ENCODE peak calls at places on chromosomes 4 and X, in five cellular contexts. One of them, this sample, is unnamed.

GRCh38 chr4:186936496-186937375 is 213.1 kb upstream of the FAT1 start:
- DNase-seq in HEK293T: no peak
- DNase-seq in GM12878: no peak
- DNase-seq in HepG2: peak
- DNase-seq in H1: no peak
- DNase-seq in this sample: no peak

GRCh38 chr4:26861434-26862186 is 969 bp downstream of the STIM2 start:
- DNase-seq in HEK293T: peak
- DNase-seq in GM12878: no peak
- DNase-seq in HepG2: peak
- DNase-seq in H1: no peak
- DNase-seq in this sample: peak

GRCh38 chrX:65536291-65536690 is 1.7 kb upstream of the LAS1L start:
- DNase-seq in HEK293T: no peak
- DNase-seq in GM12878: no peak
- DNase-seq in HepG2: no peak
- DNase-seq in H1: no peak
- DNase-seq in this sample: no peak

GRCh38 chr4:172061204-172061603 is 248.0 kb downstream of the GALNTL6 start:
- DNase-seq in HEK293T: no peak
- DNase-seq in GM12878: no peak
- DNase-seq in HepG2: no peak
- DNase-seq in H1: no peak
- DNase-seq in this sample: no peak

GRCh38 chr4:142379277-142380051 is 466.6 kb downstream of the INPP4B start:
- DNase-seq in HEK293T: no peak
- DNase-seq in GM12878: no peak
- DNase-seq in HepG2: no peak
- DNase-seq in H1: no peak
- DNase-seq in this sample: no peak

GRCh38 chr4:85028910-85029309 is 62.4 kb upstream of the WDFY3 start:
- DNase-seq in HEK293T: no peak
- DNase-seq in GM12878: no peak
- DNase-seq in HepG2: no peak
- DNase-seq in H1: no peak
- DNase-seq in this sample: no peak

GRCh38 chr4:8085491-8086479 is 72.8 kb downstream of the ABLIM2 start:
- DNase-seq in HEK293T: no peak
- DNase-seq in GM12878: no peak
- DNase-seq in HepG2: peak
- DNase-seq in H1: no peak
- DNase-seq in this sample: no peak

GRCh38 chr4:83772680-83773079 is 236.8 kb downstream of the GPAT3 start:
- DNase-seq in HEK293T: no peak
- DNase-seq in GM12878: no peak
- DNase-seq in HepG2: no peak
- DNase-seq in H1: no peak
- DNase-seq in this sample: no peak

GRCh38 chrX:105700316-105700715 is 122.0 kb upstream of the NRK start:
- DNase-seq in HEK293T: no peak
- DNase-seq in GM12878: no peak
- DNase-seq in HepG2: no peak
- DNase-seq in H1: no peak
- DNase-seq in this sample: no peak

GRCh38 chr4:187993827-187994226 is 1.7 kb upstream of the ZFP42 start:
- DNase-seq in HEK293T: peak
- DNase-seq in GM12878: no peak
- DNase-seq in HepG2: no peak
- DNase-seq in H1: no peak
- DNase-seq in this sample: peak

GRCh38 chr4:41881931-41882621 is 53.2 kb upstream of the TMEM33 start:
- DNase-seq in HEK293T: no peak
- DNase-seq in GM12878: no peak
- DNase-seq in HepG2: no peak
- DNase-seq in H1: no peak
- DNase-seq in this sample: no peak

GRCh38 chr4:106334732-106335131 is 18.4 kb downstream of the AIMP1 start:
- DNase-seq in HEK293T: no peak
- DNase-seq in GM12878: no peak
- DNase-seq in HepG2: no peak
- DNase-seq in H1: no peak
- DNase-seq in this sample: no peak

GRCh38 chr4:152917533-152918395 is 18.4 kb upstream of the FHDC1 start:
- DNase-seq in HEK293T: no peak
- DNase-seq in GM12878: no peak
- DNase-seq in HepG2: no peak
- DNase-seq in H1: no peak
- DNase-seq in this sample: no peak

GRCh38 chrX:3320471-3321046 is 25.9 kb downstream of the MXRA5 start:
- DNase-seq in HEK293T: no peak
- DNase-seq in GM12878: no peak
- DNase-seq in HepG2: no peak
- DNase-seq in H1: no peak
- DNase-seq in this sample: no peak

GRCh38 chrX:110407910-110408545 is 49.4 kb downstream of the RTL9 start:
- DNase-seq in HEK293T: peak
- DNase-seq in GM12878: no peak
- DNase-seq in HepG2: peak
- DNase-seq in H1: no peak
- DNase-seq in this sample: no peak

GRCh38 chr4:24912252-24913098 is at the start of gene CCDC149:
- DNase-seq in HEK293T: no peak
- DNase-seq in GM12878: no peak
- DNase-seq in HepG2: peak
- DNase-seq in H1: peak
- DNase-seq in this sample: peak

GRCh38 chrX:22134681-22135080 is 102.6 kb downstream of the PHEX start:
- DNase-seq in HEK293T: no peak
- DNase-seq in GM12878: no peak
- DNase-seq in HepG2: peak
- DNase-seq in H1: no peak
- DNase-seq in this sample: no peak

GRCh38 chr4:6104541-6105130 is 86.4 kb upstream of the C4orf50 start:
- DNase-seq in HEK293T: no peak
- DNase-seq in GM12878: no peak
- DNase-seq in HepG2: no peak
- DNase-seq in H1: no peak
- DNase-seq in this sample: no peak

GRCh38 chrX:9467181-9467580 is 2.3 kb downstream of the TBL1X start:
- DNase-seq in HEK293T: no peak
- DNase-seq in GM12878: no peak
- DNase-seq in HepG2: no peak
- DNase-seq in H1: no peak
- DNase-seq in this sample: no peak

GRCh38 chr4:150598906-150599305 is 17.0 kb downstream of the MAB21L2 start:
- DNase-seq in HEK293T: no peak
- DNase-seq in GM12878: no peak
- DNase-seq in HepG2: no peak
- DNase-seq in H1: no peak
- DNase-seq in this sample: no peak
- TF ChIP-seq SUZ12 in HEK293T: no peak
- TF ChIP-seq SUZ12 in GM12878: no peak
- TF ChIP-seq SUZ12 in HepG2: no peak
- TF ChIP-seq SUZ12 in H1: no peak
- TF ChIP-seq SUZ12 in this sample: no peak

DNA sequence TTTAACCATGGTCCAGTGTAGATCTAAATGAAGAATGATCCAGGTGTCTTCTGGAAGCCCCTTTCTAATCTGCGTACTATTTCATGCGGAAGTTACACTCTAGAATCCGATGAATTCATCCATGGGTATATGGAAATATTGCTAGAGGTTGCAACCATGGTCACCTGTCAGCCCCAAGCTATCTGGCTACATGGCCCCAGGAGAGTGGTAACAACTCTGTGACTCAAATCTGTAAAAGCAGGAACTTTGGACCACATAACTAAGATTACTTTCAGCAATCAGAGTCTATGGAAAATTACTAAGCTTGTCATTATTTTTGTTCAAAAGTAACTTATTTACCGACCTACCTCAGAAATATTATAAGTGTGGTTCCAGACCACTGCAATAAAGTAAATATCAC is 150.6 kb upstream of the MED14 start:
- DNase-seq in HEK293T: no peak
- DNase-seq in GM12878: no peak
- DNase-seq in HepG2: no peak
- DNase-seq in H1: no peak
- DNase-seq in this sample: no peak
- TF ChIP-seq SUZ12 in HEK293T: no peak
- TF ChIP-seq SUZ12 in GM12878: no peak
- TF ChIP-seq SUZ12 in HepG2: no peak
- TF ChIP-seq SUZ12 in H1: no peak
- TF ChIP-seq SUZ12 in this sample: no peak

GRCh38 chrX:44903842-44904530 is 31.0 kb downstream of the KDM6A start:
- DNase-seq in HEK293T: no peak
- DNase-seq in GM12878: no peak
- DNase-seq in HepG2: no peak
- DNase-seq in H1: no peak
- DNase-seq in this sample: no peak
- TF ChIP-seq SUZ12 in HEK293T: no peak
- TF ChIP-seq SUZ12 in GM12878: no peak
- TF ChIP-seq SUZ12 in HepG2: no peak
- TF ChIP-seq SUZ12 in H1: no peak
- TF ChIP-seq SUZ12 in this sample: no peak

GRCh38 chrX:100596601-100597000 is 11.9 kb downstream of the TNMD start:
- DNase-seq in HEK293T: no peak
- DNase-seq in GM12878: no peak
- DNase-seq in HepG2: no peak
- DNase-seq in H1: no peak
- DNase-seq in this sample: no peak

GRCh38 chrX:100600769-100601168 is 16.0 kb downstream of the TNMD start:
- DNase-seq in HEK293T: no peak
- DNase-seq in GM12878: no peak
- DNase-seq in HepG2: no peak
- DNase-seq in H1: no peak
- DNase-seq in this sample: no peak

GRCh38 chrX:100599456-100599855 is 14.7 kb downstream of the TNMD start:
- DNase-seq in HEK293T: no peak
- DNase-seq in GM12878: no peak
- DNase-seq in HepG2: no peak
- DNase-seq in H1: no peak
- DNase-seq in this sample: no peak

GRCh38 chrX:100600340-100600739 is 15.6 kb downstream of the TNMD start:
- DNase-seq in HEK293T: no peak
- DNase-seq in GM12878: no peak
- DNase-seq in HepG2: no peak
- DNase-seq in H1: no peak
- DNase-seq in this sample: no peak
- TF ChIP-seq SUZ12 in HEK293T: no peak
- TF ChIP-seq SUZ12 in GM12878: no peak
- TF ChIP-seq SUZ12 in HepG2: no peak
- TF ChIP-seq SUZ12 in H1: no peak
- TF ChIP-seq SUZ12 in this sample: no peak